ENCODE peak calls at places on chromosomes 11 and 22, in eight cellular contexts. T is tibial nerve, D is A549, J is ovary, P is gastrocnemius medialis, X is uterus, V is sigmoid colon, C is testis. F is an unnamed sample. For H3K4me1, the result is how much of the 10 kb centered on the place peaks cover.

GRCh38 chr22:27223317-27224177 is 566.2 kb downstream of the MIAT start:
- DNase-seq in J (no peak), C (no peak), T (no peak), X (peak), V (no peak), P (no peak), D (no peak), F (no peak)

GRCh38 chr11:47248664-47249377 is at the start of gene ACP2:
- DNase-seq in D (peak), P (peak), J (peak), T (peak), C (peak), V (peak), X (peak), F (peak)

GRCh38 chr11:36508743-36509142 is 1.3 kb downstream of the TRAF6 start:
- DNase-seq in V (no peak), D (no peak), T (no peak), P (no peak), J (no peak), C (no peak), X (no peak), F (no peak)

GRCh38 chr11:66218846-66219620 is 49.4 kb upstream of the RAB1B start:
- DNase-seq in T (no peak), V (peak), C (no peak), D (no peak), P (no peak), X (peak), J (no peak), F (no peak)

GRCh38 chr11:35617687-35618496 is at the start of gene FJX1:
- DNase-seq in D (peak), T (peak), J (peak), C (peak), V (peak), P (peak), X (peak), F (peak)

GRCh38 chr11:12087075-12087775 is 23.2 kb upstream of the MICAL2 start:
- DNase-seq in V (no peak), X (no peak), D (no peak), J (no peak), C (no peak), T (no peak), P (peak), F (peak)

GRCh38 chr11:70220136-70220535 is 17.0 kb downstream of the FADD start:
- DNase-seq in X (no peak), C (no peak), V (no peak), P (no peak), T (no peak), D (no peak), J (no peak), F (no peak)

GRCh38 chr11:82085493-82085892 is 648.2 kb downstream of the FAM181B start:
- DNase-seq in P (no peak), X (no peak), D (no peak), T (no peak), C (no peak), J (no peak), V (no peak), F (no peak)

GRCh38 chr11:47270331-47271271 is 668 bp downstream of the MADD start:
- DNase-seq in C (peak), T (no peak), V (peak), X (no peak), J (peak), D (peak), P (peak), F (peak)

GRCh38 chr11:96136623-96137313 is 206.2 kb downstream of the MAML2 start:
- DNase-seq in D (no peak), P (no peak), X (no peak), V (no peak), T (no peak), J (no peak), C (no peak), F (no peak)

GRCh38 chr11:125162743-125163142 is 1.8 kb upstream of the PKNOX2 start:
- DNase-seq in T (no peak), X (no peak), P (no peak), V (no peak), C (no peak), D (no peak), J (no peak), F (no peak)

GRCh38 chr11:106974831-106975230 is 43.4 kb downstream of the GUCY1A2 start:
- DNase-seq in T (no peak), V (no peak), J (no peak), P (no peak), X (no peak), C (no peak), D (no peak), F (no peak)

GRCh38 chr11:134728186-134728585 is 316.1 kb upstream of the B3GAT1 start:
- DNase-seq in C (no peak), X (no peak), D (no peak), J (no peak), T (no peak), V (no peak), P (no peak), F (no peak)

GRCh38 chr11:125517116-125517804 is 21.2 kb upstream of the FEZ1 start:
- DNase-seq in J (peak), P (no peak), C (peak), V (no peak), X (peak), T (no peak), D (no peak), F (no peak)

GRCh38 chr22:21766933-21767462 is 31.4 kb upstream of the YPEL1 start:
- DNase-seq in C (no peak), D (no peak), J (no peak), T (no peak), V (no peak), P (peak), X (no peak), F (peak)

GRCh38 chr22:37187891-37188761 is at the start of gene C1QTNF6:
- DNase-seq in D (no peak), X (peak), P (no peak), V (peak), C (no peak), T (no peak), J (peak), F (peak)
- TF ChIP-seq POLR2A in D (peak), X (no peak), P (no peak), V (no peak), C (no peak), T (no peak), J (no peak), F (no peak)

DNA sequence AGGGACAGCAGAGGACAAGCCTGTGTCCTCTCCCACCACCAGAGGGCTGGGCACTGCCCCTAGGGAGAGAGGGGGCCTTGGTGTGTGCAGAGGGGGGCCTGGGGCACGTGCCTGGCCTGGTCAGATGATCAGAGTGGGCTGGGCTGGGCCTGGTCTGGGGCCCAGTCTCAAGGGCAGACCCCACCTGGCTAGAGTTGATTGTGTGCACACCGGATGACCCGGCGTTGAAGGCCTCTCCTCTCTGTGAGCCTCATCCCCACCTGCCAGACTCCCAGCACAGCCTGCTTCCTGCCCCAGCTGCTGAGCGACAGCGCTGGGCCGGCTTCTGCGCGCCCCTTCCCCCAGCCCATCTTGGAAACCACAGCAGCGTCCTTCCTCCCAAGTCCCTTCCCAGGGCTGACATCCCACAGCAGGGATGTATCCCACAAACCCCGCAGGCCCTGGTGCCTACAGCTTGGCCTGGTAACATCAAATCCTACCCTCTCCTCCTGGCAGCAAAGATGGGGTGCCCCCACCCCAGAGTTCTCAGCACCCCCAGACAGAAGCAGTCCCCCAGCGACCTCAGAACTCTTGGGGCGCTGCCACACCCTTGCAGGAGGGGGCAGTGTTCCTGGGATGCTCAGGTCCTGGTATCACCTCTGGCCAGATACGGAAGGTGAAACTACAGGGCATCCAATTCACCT is 11.1 kb upstream of the TSSC4 start:
- DNase-seq in C (no peak), D (no peak), V (no peak), P (no peak), J (no peak), T (no peak), X (no peak), F (no peak)
- TF ChIP-seq CTCF in C (no peak), D (no peak), V (no peak), P (no peak), J (no peak), T (no peak), X (no peak), F (no peak)

DNA sequence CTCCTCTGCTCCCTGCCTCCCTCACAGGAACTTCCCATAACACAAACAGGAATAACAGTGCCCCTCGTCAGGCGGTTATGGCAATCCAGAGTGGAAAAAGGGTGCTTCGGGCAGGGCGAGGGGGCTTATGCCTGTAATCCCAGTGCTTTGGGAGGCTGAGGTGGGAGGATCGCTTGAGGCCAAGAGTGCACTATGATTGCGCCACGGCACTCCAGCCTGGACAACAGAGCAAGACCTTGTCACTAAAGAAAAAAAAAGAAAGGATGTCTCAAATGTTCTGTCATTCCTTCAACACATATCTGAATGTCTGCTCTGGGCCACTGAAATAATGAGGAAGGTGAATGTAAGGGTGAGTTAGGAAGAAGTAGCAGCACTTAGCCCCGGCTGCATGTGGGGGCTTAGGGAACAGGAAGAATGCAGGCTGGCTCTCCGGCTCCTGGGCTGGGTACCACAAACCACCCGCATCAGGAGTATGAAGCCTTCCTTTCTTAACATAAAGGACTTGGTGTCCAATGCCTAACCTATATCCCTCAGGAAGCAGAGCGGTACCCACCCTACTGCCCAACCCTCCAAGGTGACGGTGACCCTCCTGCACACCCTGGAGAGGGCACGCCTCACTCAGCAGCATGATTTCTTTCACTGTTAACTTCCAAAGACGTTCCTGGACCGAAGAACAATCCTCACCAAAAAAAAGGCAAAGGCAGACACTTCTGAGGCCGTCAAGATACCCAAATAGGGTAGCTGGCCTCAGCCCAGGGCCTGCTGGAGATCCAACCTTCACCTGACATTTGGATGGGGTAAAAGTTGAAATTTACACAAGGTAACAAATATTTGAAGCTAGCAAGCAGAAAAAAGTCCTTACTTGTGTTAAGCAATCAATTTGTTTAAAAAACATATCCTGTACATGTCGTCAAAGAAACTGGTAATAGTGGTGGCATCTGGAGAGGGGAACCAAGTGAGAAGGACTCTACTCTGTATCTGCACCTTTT is 3.8 kb downstream of the CPT1A start:
- DNase-seq in X (no peak), D (no peak), C (no peak), P (no peak), V (no peak), T (no peak), J (no peak), F (peak)
- H3K4me1 ChIP-seq in X (under half), D (under half), C (half or more), P (under half), V (half or more), T (under half), J (under half), F (half or more)

DNA sequence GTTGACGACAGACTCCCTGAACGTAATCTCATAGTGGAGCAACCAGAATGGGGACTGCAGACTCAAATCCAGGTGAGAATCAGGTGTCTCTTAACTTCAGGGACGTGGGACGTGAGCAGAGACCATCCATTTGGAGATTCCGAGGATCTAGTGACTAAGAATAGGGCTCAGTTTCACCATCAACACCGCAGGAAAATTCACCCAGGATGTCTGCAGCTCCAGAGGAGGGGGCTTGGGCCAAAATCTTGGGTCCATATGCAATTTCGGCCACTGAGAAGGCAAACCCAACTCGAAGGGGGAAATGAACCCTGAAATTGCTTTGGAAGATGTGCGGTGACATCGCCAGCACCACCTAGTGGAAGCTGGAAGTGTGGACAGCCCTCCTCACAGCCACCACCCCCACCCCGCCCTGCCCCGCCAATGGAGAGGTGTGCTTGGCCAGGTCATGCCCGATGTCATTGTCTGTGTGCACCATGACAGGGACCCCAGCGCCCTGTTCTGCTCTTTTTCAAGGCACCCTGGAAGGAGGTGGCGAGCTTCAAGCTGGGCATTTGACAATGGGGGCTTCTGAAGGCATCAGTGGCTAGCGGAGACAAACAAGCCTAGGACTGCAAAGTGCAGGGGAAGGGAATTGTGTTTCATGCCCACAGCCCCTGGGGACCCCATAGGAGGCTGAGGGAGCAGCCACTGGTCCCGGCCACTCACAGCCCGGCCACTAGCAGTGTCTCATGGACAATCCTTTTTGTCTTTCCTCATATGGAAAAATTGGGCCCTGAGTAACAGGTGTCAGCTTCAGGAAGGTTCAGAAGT is 24.8 kb downstream of the APOL1 start:
- DNase-seq in X (peak), V (peak), D (peak), T (no peak), P (peak), J (peak), C (peak), F (peak)
- TF ChIP-seq POLR2A in X (no peak), V (no peak), D (no peak), T (no peak), P (no peak), J (no peak), C (no peak), F (no peak)

GRCh38 chr11:131506376-131506775 is 136.0 kb downstream of the NTM start:
- DNase-seq in V (no peak), J (no peak), C (no peak), X (no peak), D (no peak), T (no peak), P (no peak), F (no peak)

GRCh38 chr11:131514062-131514461 is 143.6 kb downstream of the NTM start:
- DNase-seq in P (no peak), T (no peak), X (no peak), C (no peak), J (no peak), D (no peak), V (no peak), F (no peak)

GRCh38 chr11:131512228-131512627 is 141.8 kb downstream of the NTM start:
- DNase-seq in V (no peak), X (no peak), C (no peak), D (no peak), J (no peak), T (no peak), P (no peak), F (no peak)

GRCh38 chr11:131510662-131511061 is 140.2 kb downstream of the NTM start:
- DNase-seq in X (no peak), C (no peak), D (no peak), V (no peak), P (no peak), J (no peak), T (no peak), F (no peak)

GRCh38 chr11:131511794-131512193 is 141.4 kb downstream of the NTM start:
- DNase-seq in P (no peak), X (no peak), V (no peak), C (peak), J (no peak), T (peak), D (no peak), F (peak)
- TF ChIP-seq CTCF in P (no peak), X (no peak), V (peak), C (peak), J (no peak), T (no peak), D (no peak), F (no peak)

DNA sequence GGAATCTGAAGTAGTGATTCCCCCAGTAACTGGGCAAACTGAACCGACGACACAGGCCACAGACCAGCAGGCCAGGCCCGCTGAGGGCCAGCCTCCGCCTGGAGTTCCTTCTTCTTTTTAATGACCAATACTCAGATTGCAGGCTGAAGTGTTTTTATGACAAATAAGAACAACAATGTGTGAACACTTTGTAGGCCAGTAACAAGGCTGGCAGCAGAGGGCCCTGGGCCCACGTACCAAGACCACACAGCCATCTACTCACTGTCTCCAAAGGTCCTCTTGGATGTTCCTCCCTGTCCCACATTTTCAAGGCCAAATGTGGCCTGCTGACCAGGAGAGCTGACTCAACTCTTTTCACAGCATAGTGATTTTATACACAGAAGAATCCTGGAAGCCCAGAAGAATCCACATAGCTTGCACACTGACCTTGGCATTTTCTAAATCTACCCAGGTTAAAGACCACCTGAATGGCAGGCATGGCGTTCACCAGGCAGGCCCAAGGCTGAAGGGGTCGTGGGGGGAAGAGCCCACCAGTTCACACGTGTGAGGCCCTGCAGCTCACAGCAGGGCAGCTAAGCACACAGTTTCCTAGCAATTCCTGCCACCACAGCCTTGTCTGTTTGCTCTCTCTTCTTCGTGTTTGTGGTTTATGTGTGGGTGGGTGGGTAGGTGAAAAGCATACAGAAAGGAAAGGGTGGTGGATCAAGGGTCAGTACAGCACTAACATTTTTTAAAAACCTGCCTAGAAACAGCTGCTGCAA is 13.3 kb downstream of the SMCO4 start:
- DNase-seq in P (no peak), T (no peak), V (no peak), C (peak), J (peak), D (no peak), X (no peak), F (peak)
- H3K4me1 ChIP-seq in P (half or more), T (under half), V (under half), C (under half), J (under half), D (under half), X (under half), F (half or more)

GRCh38 chr22:29263791-29264216 is 4.0 kb downstream of the RHBDD3 start:
- DNase-seq in V (no peak), J (no peak), D (no peak), T (no peak), P (peak), X (no peak), C (no peak), F (no peak)
- TF ChIP-seq POLR2A in V (no peak), J (no peak), D (no peak), T (no peak), P (no peak), X (no peak), C (no peak), F (no peak)

GRCh38 chr11:74866557-74866956 is 82.3 kb downstream of the XRRA1 start:
- DNase-seq in J (no peak), V (no peak), C (no peak), P (no peak), X (no peak), T (no peak), D (no peak), F (no peak)

GRCh38 chr11:74871037-74871436 is 77.9 kb downstream of the XRRA1 start:
- DNase-seq in J (no peak), V (no peak), D (no peak), P (no peak), C (no peak), X (no peak), T (no peak), F (no peak)

GRCh38 chr11:74870485-74870884 is 78.4 kb downstream of the XRRA1 start:
- DNase-seq in J (no peak), C (no peak), V (no peak), T (no peak), P (no peak), D (peak), X (no peak), F (no peak)
- TF ChIP-seq CTCF in J (no peak), C (no peak), V (no peak), T (no peak), P (no peak), D (peak), X (no peak), F (no peak)

GRCh38 chr11:117019871-117020270 is 78.4 kb downstream of the SIK3 start:
- DNase-seq in P (no peak), X (no peak), D (no peak), T (no peak), C (no peak), J (no peak), V (no peak), F (no peak)

GRCh38 chr11:117020873-117021564 is 77.2 kb downstream of the SIK3 start:
- DNase-seq in J (no peak), D (no peak), T (no peak), X (no peak), P (no peak), V (no peak), C (peak), F (no peak)

GRCh38 chr11:117020287-117020686 is 77.9 kb downstream of the SIK3 start:
- DNase-seq in P (no peak), V (no peak), D (no peak), X (no peak), C (no peak), J (no peak), T (no peak), F (no peak)

GRCh38 chr11:117022526-117022925 is 75.7 kb downstream of the SIK3 start:
- DNase-seq in V (no peak), P (no peak), C (no peak), T (no peak), D (no peak), X (no peak), J (no peak), F (no peak)

GRCh38 chr11:117023178-117023577 is 75.0 kb downstream of the SIK3 start:
- DNase-seq in T (no peak), V (no peak), X (no peak), P (no peak), C (no peak), D (no peak), J (no peak), F (no peak)
- H3K4me1 ChIP-seq in T (under half), V (under half), X (under half), P (under half), C (under half), D (half or more), J (under half), F (under half)